ENCODE peak calls at places on chromosomes 1 and 21, in five cellular contexts. N, P, S, A and Y are unnamed samples.

GRCh38 chr1:53172751-53173498 is 23.7 kb upstream of the CPT2 start:
- DNase-seq in A (no peak), N (no peak), P (no peak), S (peak; percentile 45), Y (no peak)

GRCh38 chr1:70043806-70044205 is 161.6 kb downstream of the LRRC40 start:
- DNase-seq in N (no peak), A (no peak), P (no peak), S (no peak), Y (no peak)

GRCh38 chr1:235138821-235139220 is 10.2 kb upstream of the TOMM20 start:
- DNase-seq in A (peak; percentile 16), N (no peak), S (no peak), P (no peak), Y (no peak)

GRCh38 chr1:52654063-52654462 is 21.1 kb downstream of the SHISAL2A start:
- DNase-seq in S (no peak), P (no peak), A (no peak), N (no peak), Y (no peak)

GRCh38 chr1:118246646-118247045 is 61.6 kb upstream of the SPAG17 start:
- DNase-seq in N (no peak), P (no peak), S (no peak), A (no peak), Y (no peak)

GRCh38 chr1:200739499-200740290 is 1.0 kb downstream of the CAMSAP2 start:
- DNase-seq in P (peak; percentile 63), S (peak; percentile 3), N (no peak), A (no peak), Y (peak; percentile 40)

GRCh38 chr1:39293375-39294070 is 89.0 kb downstream of the MACF1 start:
- DNase-seq in A (no peak), S (no peak), N (no peak), P (no peak), Y (no peak)

GRCh38 chr1:214604543-214604942 is 1.5 kb downstream of the CENPF start:
- DNase-seq in P (no peak), N (no peak), S (peak; percentile 43), A (no peak), Y (no peak)

GRCh38 chr1:150018165-150018564 is 7.6 kb upstream of the OTUD7B start:
- DNase-seq in N (no peak), P (no peak), A (no peak), S (no peak), Y (no peak)

GRCh38 chr21:17931080-17931479 is 111.9 kb upstream of the C21orf91 start:
- DNase-seq in A (no peak), S (peak; percentile 6), P (no peak), N (peak; percentile 8), Y (no peak)

GRCh38 chr1:48681476-48682305 is 95.0 kb downstream of the BEND5 start:
- DNase-seq in S (no peak), P (no peak), A (no peak), N (no peak), Y (no peak)

GRCh38 chr1:156625436-156626078 is 6.3 kb downstream of the HAPLN2 start:
- DNase-seq in S (no peak), N (no peak), P (peak; percentile 69), A (peak; percentile 84), Y (peak; percentile 66)

GRCh38 chr1:201019321-201019977 is 4.1 kb downstream of the KIF21B start:
- DNase-seq in N (peak; percentile 84), S (peak; percentile 17), A (no peak), P (peak; percentile 79), Y (no peak)

GRCh38 chr1:77413541-77414335 is 131.9 kb downstream of the AK5 start:
- DNase-seq in A (no peak), N (peak; percentile 34), P (no peak), S (no peak), Y (no peak)

GRCh38 chr21:33510826-33511225 is 19.3 kb upstream of the DNAJC28 start:
- DNase-seq in S (no peak), P (peak; percentile 60), A (no peak), N (no peak), Y (no peak)

GRCh38 chr21:36799869-36800268 is 101.0 kb downstream of the SIM2 start:
- DNase-seq in S (no peak), N (no peak), A (no peak), P (no peak), Y (no peak)

GRCh38 chr1:173204693-173205092 is 2.4 kb downstream of the TNFSF4 start:
- DNase-seq in P (no peak), A (no peak), S (no peak), N (no peak), Y (no peak)

GRCh38 chr1:204314209-204314892 is 45.4 kb downstream of the PLEKHA6 start:
- DNase-seq in P (no peak), A (peak; percentile 67), S (no peak), N (no peak), Y (no peak)

GRCh38 chr1:186899977-186900376 is 71.2 kb downstream of the PLA2G4A start:
- DNase-seq in S (no peak), P (no peak), A (no peak), N (no peak), Y (no peak)

GRCh38 chr1:43275826-43276620 is 6.2 kb downstream of the TMEM125 start:
- DNase-seq in N (no peak), A (no peak), S (no peak), P (no peak), Y (no peak)

GRCh38 chr21:34190576-34191301 is 117.4 kb downstream of the MRPS6 start:
- DNase-seq in N (no peak), A (no peak), S (no peak), P (peak; percentile 54), Y (no peak)

GRCh38 chr1:211705439-211706205 is 30.2 kb upstream of the NEK2 start:
- DNase-seq in A (no peak), S (no peak), N (no peak), P (no peak), Y (no peak)

GRCh38 chr1:93672477-93673158 is 9.0 kb downstream of the BCAR3 start:
- DNase-seq in S (no peak), A (no peak), N (no peak), P (no peak), Y (no peak)

GRCh38 chr1:93701619-93702018 is 20.0 kb upstream of the BCAR3 start:
- DNase-seq in N (no peak), A (no peak), S (peak; percentile 53), P (no peak), Y (no peak)

GRCh38 chr1:218739426-218739825 is 394.3 kb downstream of the TGFB2 start:
- DNase-seq in P (no peak), A (no peak), S (no peak), N (no peak), Y (no peak)

GRCh38 chr21:36422279-36423098 is 37.3 kb downstream of the CHAF1B start:
- DNase-seq in A (peak; percentile 85), S (peak; percentile 40), P (peak; percentile 90), N (no peak), Y (peak; percentile 84)

GRCh38 chr1:18256318-18257235 is 149.0 kb downstream of the IGSF21 start:
- DNase-seq in P (peak; percentile 76), A (peak; percentile 94), S (peak; percentile 10), N (no peak), Y (peak; percentile 93)

GRCh38 chr1:88741413-88741812 is 57.3 kb downstream of the PKN2 start:
- DNase-seq in N (no peak), A (no peak), P (no peak), S (no peak), Y (no peak)

DNA sequence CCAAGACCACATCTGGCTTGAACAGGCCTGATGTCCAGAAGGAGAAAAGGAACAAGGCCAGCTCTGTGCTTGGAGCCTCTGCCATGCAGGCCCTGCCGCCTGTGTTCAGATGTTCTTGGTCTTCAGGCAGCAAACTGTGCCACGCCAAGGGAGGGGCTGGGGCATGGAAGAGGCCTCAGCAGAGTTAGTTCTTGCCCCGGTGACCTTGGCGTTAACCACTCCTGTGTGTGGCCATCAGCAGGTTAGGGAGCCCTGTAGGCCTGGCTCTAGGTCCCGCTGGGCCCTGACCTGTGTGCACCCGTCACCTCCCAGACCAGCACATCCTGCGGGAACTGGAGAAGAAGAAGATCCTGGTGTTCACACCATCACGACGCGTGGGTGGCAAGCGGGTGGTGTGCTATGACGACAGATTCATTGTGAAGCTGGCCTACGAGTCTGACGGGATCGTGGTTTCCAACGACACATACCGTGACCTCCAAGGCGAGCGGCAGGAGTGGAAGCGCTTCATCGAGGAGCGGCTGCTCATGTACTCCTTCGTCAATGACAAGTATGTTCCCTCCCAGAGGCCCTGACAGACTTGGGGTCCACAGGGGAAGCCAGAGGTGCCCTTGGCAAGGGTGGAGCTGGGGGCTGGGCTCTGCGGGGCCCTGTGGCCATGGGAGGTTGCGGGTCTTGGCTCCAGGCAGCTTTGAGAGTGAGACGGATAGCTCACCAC is 7.1 kb downstream of the ZC3H12A start:
- DNase-seq in P (no peak), S (no peak), A (no peak), N (no peak), Y (no peak)
- TF ChIP-seq CREB1 in P (no peak), S (no peak), A (no peak), N (no peak), Y (no peak)

GRCh38 chr1:8197493-8198282 is 120.2 kb upstream of the SLC45A1 start:
- DNase-seq in P (peak; percentile 99), S (peak; percentile 83), A (no peak), N (no peak), Y (no peak)
- TF ChIP-seq MAX in P (peak; percentile 94), S (peak; percentile 81), A (no peak), N (no peak), Y (no peak)

GRCh38 chr1:75722966-75723365 is 1.5 kb upstream of the ACADM start:
- DNase-seq in P (no peak), N (no peak), A (no peak), S (no peak), Y (no peak)

GRCh38 chr1:75725861-75726361 is 1.4 kb downstream of the ACADM start:
- DNase-seq in P (no peak), A (no peak), N (no peak), S (peak; percentile 72), Y (no peak)

GRCh38 chr1:75724472-75725022 is at the start of gene ACADM:
- DNase-seq in N (peak; percentile 53), S (peak; percentile 88), A (peak; percentile 84), P (peak; percentile 92), Y (peak; percentile 72)

GRCh38 chr1:75723989-75724471 is 479 bp upstream of the ACADM start:
- DNase-seq in A (peak; percentile 85), N (no peak), S (peak; percentile 83), P (peak; percentile 88), Y (peak; percentile 82)

GRCh38 chr1:75725256-75725655 is 747 bp downstream of the ACADM start:
- DNase-seq in S (no peak), A (no peak), N (no peak), P (no peak), Y (no peak)
- TF ChIP-seq CREB1 in S (no peak), A (no peak), N (peak; percentile 6), P (no peak), Y (no peak)

GRCh38 chr21:46041183-46041582 is 56.7 kb upstream of the COL6A2 start:
- DNase-seq in N (no peak), A (no peak), P (no peak), S (no peak), Y (no peak)
- TF ChIP-seq MAX in N (no peak), A (no peak), P (no peak), S (no peak), Y (no peak)

GRCh38 chr21:39318091-39318959 is 4.9 kb upstream of the BRWD1 start:
- DNase-seq in P (no peak), N (no peak), A (no peak), S (no peak), Y (no peak)

GRCh38 chr21:39315603-39316002 is 2.2 kb upstream of the BRWD1 start:
- DNase-seq in S (no peak), A (no peak), N (no peak), P (no peak), Y (no peak)

GRCh38 chr21:39316062-39316461 is 2.6 kb upstream of the BRWD1 start:
- DNase-seq in N (no peak), P (no peak), S (no peak), A (no peak), Y (no peak)

GRCh38 chr21:39316729-39317128 is 3.3 kb upstream of the BRWD1 start:
- DNase-seq in S (no peak), N (no peak), A (no peak), P (no peak), Y (no peak)

GRCh38 chr21:39317134-39318090 is 4.0 kb upstream of the BRWD1 start:
- DNase-seq in N (no peak), P (no peak), A (no peak), S (no peak), Y (no peak)
- TF ChIP-seq CREB1 in N (no peak), P (peak; percentile 39), A (no peak), S (no peak), Y (no peak)